ENCODE peak calls at places on chromosomes 6 and 20, in five cellular contexts. One of them, this sample, is unnamed.

GRCh38 chr6:17583811-17584210 is 16.3 kb upstream of the FAM8A1 start:
- DNase-seq in M059J: no peak
- DNase-seq in activated CD4-positive, alpha-beta T cell treated with anti-CD3 and anti-CD28 coated beads, Interleukin-2, amount 50 U/mL, for 4 hours: no peak
- DNase-seq in pancreas: no peak
- DNase-seq in GM23338: no peak
- DNase-seq in this sample: no peak

GRCh38 chr6:16985484-16986284 is 116.2 kb upstream of the STMND1 start:
- DNase-seq in pancreas: no peak
- DNase-seq in M059J: peak; percentile 92
- DNase-seq in GM23338: no peak
- DNase-seq in activated CD4-positive, alpha-beta T cell treated with anti-CD3 and anti-CD28 coated beads, Interleukin-2, amount 50 U/mL, for 4 hours: no peak
- DNase-seq in this sample: no peak

GRCh38 chr6:12012231-12012565 is at the start of gene HIVEP1:
- DNase-seq in activated CD4-positive, alpha-beta T cell treated with anti-CD3 and anti-CD28 coated beads, Interleukin-2, amount 50 U/mL, for 4 hours: peak; percentile 12
- DNase-seq in M059J: peak; percentile 51
- DNase-seq in pancreas: peak; percentile 63
- DNase-seq in GM23338: no peak
- DNase-seq in this sample: no peak

GRCh38 chr6:162217811-162218450 is 509.6 kb downstream of the PRKN start:
- DNase-seq in activated CD4-positive, alpha-beta T cell treated with anti-CD3 and anti-CD28 coated beads, Interleukin-2, amount 50 U/mL, for 4 hours: no peak
- DNase-seq in pancreas: no peak
- DNase-seq in M059J: no peak
- DNase-seq in GM23338: no peak
- DNase-seq in this sample: no peak

GRCh38 chr6:42598300-42598699 is 34.5 kb downstream of the UBR2 start:
- DNase-seq in activated CD4-positive, alpha-beta T cell treated with anti-CD3 and anti-CD28 coated beads, Interleukin-2, amount 50 U/mL, for 4 hours: no peak
- DNase-seq in GM23338: no peak
- DNase-seq in pancreas: no peak
- DNase-seq in M059J: no peak
- DNase-seq in this sample: no peak

GRCh38 chr20:18719426-18719825 is 94.2 kb upstream of the SCP2D1 start:
- DNase-seq in GM23338: no peak
- DNase-seq in M059J: peak; percentile 64
- DNase-seq in activated CD4-positive, alpha-beta T cell treated with anti-CD3 and anti-CD28 coated beads, Interleukin-2, amount 50 U/mL, for 4 hours: no peak
- DNase-seq in pancreas: no peak
- DNase-seq in this sample: no peak

GRCh38 chr6:6818078-6818639 is 229.6 kb downstream of the LY86 start:
- DNase-seq in activated CD4-positive, alpha-beta T cell treated with anti-CD3 and anti-CD28 coated beads, Interleukin-2, amount 50 U/mL, for 4 hours: no peak
- DNase-seq in GM23338: no peak
- DNase-seq in pancreas: no peak
- DNase-seq in M059J: no peak
- DNase-seq in this sample: no peak

GRCh38 chr6:26020983-26021349 is 58.4 kb downstream of the TRIM38 start:
- DNase-seq in GM23338: no peak
- DNase-seq in activated CD4-positive, alpha-beta T cell treated with anti-CD3 and anti-CD28 coated beads, Interleukin-2, amount 50 U/mL, for 4 hours: peak; percentile 33
- DNase-seq in pancreas: peak; percentile 65
- DNase-seq in M059J: peak; percentile 84
- DNase-seq in this sample: no peak

GRCh38 chr6:166024252-166024651 is 143.4 kb downstream of the TBXT start:
- DNase-seq in M059J: no peak
- DNase-seq in GM23338: no peak
- DNase-seq in activated CD4-positive, alpha-beta T cell treated with anti-CD3 and anti-CD28 coated beads, Interleukin-2, amount 50 U/mL, for 4 hours: no peak
- DNase-seq in pancreas: no peak
- DNase-seq in this sample: no peak

GRCh38 chr20:4053516-4053919 is 38.2 kb upstream of the RNF24 start:
- DNase-seq in activated CD4-positive, alpha-beta T cell treated with anti-CD3 and anti-CD28 coated beads, Interleukin-2, amount 50 U/mL, for 4 hours: no peak
- DNase-seq in M059J: peak; percentile 77
- DNase-seq in pancreas: no peak
- DNase-seq in GM23338: no peak
- DNase-seq in this sample: no peak

GRCh38 chr6:33069021-33069738 is 4.3 kb downstream of the HLA-DPA1 start:
- DNase-seq in M059J: no peak
- DNase-seq in activated CD4-positive, alpha-beta T cell treated with anti-CD3 and anti-CD28 coated beads, Interleukin-2, amount 50 U/mL, for 4 hours: no peak
- DNase-seq in GM23338: peak; percentile 28
- DNase-seq in pancreas: no peak
- DNase-seq in this sample: no peak

GRCh38 chr6:56643379-56644089 is 845 bp upstream of the DST start:
- DNase-seq in pancreas: no peak
- DNase-seq in GM23338: no peak
- DNase-seq in activated CD4-positive, alpha-beta T cell treated with anti-CD3 and anti-CD28 coated beads, Interleukin-2, amount 50 U/mL, for 4 hours: no peak
- DNase-seq in M059J: no peak
- DNase-seq in this sample: no peak

GRCh38 chr6:75117701-75118100 is 88.2 kb downstream of the COL12A1 start:
- DNase-seq in activated CD4-positive, alpha-beta T cell treated with anti-CD3 and anti-CD28 coated beads, Interleukin-2, amount 50 U/mL, for 4 hours: no peak
- DNase-seq in GM23338: no peak
- DNase-seq in M059J: peak; percentile 37
- DNase-seq in pancreas: no peak
- DNase-seq in this sample: no peak

GRCh38 chr20:20095114-20095872 is 43.0 kb downstream of the CFAP61 start:
- DNase-seq in GM23338: no peak
- DNase-seq in pancreas: no peak
- DNase-seq in activated CD4-positive, alpha-beta T cell treated with anti-CD3 and anti-CD28 coated beads, Interleukin-2, amount 50 U/mL, for 4 hours: no peak
- DNase-seq in M059J: no peak
- DNase-seq in this sample: no peak

GRCh38 chr20:45934046-45934586 is 367 bp upstream of the PCIF1 start:
- DNase-seq in pancreas: peak; percentile 76
- DNase-seq in activated CD4-positive, alpha-beta T cell treated with anti-CD3 and anti-CD28 coated beads, Interleukin-2, amount 50 U/mL, for 4 hours: no peak
- DNase-seq in M059J: peak; percentile 45
- DNase-seq in GM23338: peak; percentile 77
- DNase-seq in this sample: no peak

GRCh38 chr6:111201764-111202163 is 114.5 kb downstream of the SLC16A10 start:
- DNase-seq in pancreas: no peak
- DNase-seq in M059J: no peak
- DNase-seq in activated CD4-positive, alpha-beta T cell treated with anti-CD3 and anti-CD28 coated beads, Interleukin-2, amount 50 U/mL, for 4 hours: no peak
- DNase-seq in GM23338: no peak
- DNase-seq in this sample: no peak

GRCh38 chr6:39590994-39591393 is 134.2 kb downstream of the KIF6 start:
- DNase-seq in pancreas: no peak
- DNase-seq in activated CD4-positive, alpha-beta T cell treated with anti-CD3 and anti-CD28 coated beads, Interleukin-2, amount 50 U/mL, for 4 hours: no peak
- DNase-seq in GM23338: peak; percentile 46
- DNase-seq in M059J: no peak
- DNase-seq in this sample: no peak

GRCh38 chr6:169188051-169188863 is 65.4 kb downstream of the THBS2 start:
- DNase-seq in GM23338: no peak
- DNase-seq in pancreas: no peak
- DNase-seq in activated CD4-positive, alpha-beta T cell treated with anti-CD3 and anti-CD28 coated beads, Interleukin-2, amount 50 U/mL, for 4 hours: no peak
- DNase-seq in M059J: peak; percentile 96
- DNase-seq in this sample: no peak

GRCh38 chr6:108941281-108941680 is 93.1 kb downstream of the ARMC2 start:
- DNase-seq in activated CD4-positive, alpha-beta T cell treated with anti-CD3 and anti-CD28 coated beads, Interleukin-2, amount 50 U/mL, for 4 hours: no peak
- DNase-seq in pancreas: no peak
- DNase-seq in GM23338: no peak
- DNase-seq in M059J: no peak
- DNase-seq in this sample: no peak

GRCh38 chr6:89122625-89123024 is 4.8 kb upstream of the SRSF12 start:
- DNase-seq in pancreas: no peak
- DNase-seq in GM23338: peak; percentile 56
- DNase-seq in M059J: peak; percentile 37
- DNase-seq in activated CD4-positive, alpha-beta T cell treated with anti-CD3 and anti-CD28 coated beads, Interleukin-2, amount 50 U/mL, for 4 hours: no peak
- DNase-seq in this sample: peak; percentile 36

GRCh38 chr6:36207155-36207554 is 10.6 kb downstream of the BRPF3 start:
- DNase-seq in activated CD4-positive, alpha-beta T cell treated with anti-CD3 and anti-CD28 coated beads, Interleukin-2, amount 50 U/mL, for 4 hours: no peak
- DNase-seq in M059J: no peak
- DNase-seq in GM23338: no peak
- DNase-seq in pancreas: no peak
- DNase-seq in this sample: no peak

GRCh38 chr6:29451471-29452193 is 5.2 kb downstream of the OR11A1 start:
- DNase-seq in GM23338: no peak
- DNase-seq in M059J: peak; percentile 34
- DNase-seq in activated CD4-positive, alpha-beta T cell treated with anti-CD3 and anti-CD28 coated beads, Interleukin-2, amount 50 U/mL, for 4 hours: no peak
- DNase-seq in pancreas: no peak
- DNase-seq in this sample: no peak

GRCh38 chr6:67880939-67881705 is 754.0 kb upstream of the ADGRB3 start:
- DNase-seq in activated CD4-positive, alpha-beta T cell treated with anti-CD3 and anti-CD28 coated beads, Interleukin-2, amount 50 U/mL, for 4 hours: no peak
- DNase-seq in M059J: peak; percentile 94
- DNase-seq in GM23338: no peak
- DNase-seq in pancreas: no peak
- DNase-seq in this sample: no peak

GRCh38 chr6:33995046-33995872 is 150.6 kb downstream of the GRM4 start:
- DNase-seq in pancreas: peak; percentile 36
- DNase-seq in M059J: no peak
- DNase-seq in activated CD4-positive, alpha-beta T cell treated with anti-CD3 and anti-CD28 coated beads, Interleukin-2, amount 50 U/mL, for 4 hours: no peak
- DNase-seq in GM23338: no peak
- DNase-seq in this sample: no peak

GRCh38 chr20:50285376-50286173 is 94.9 kb downstream of the CEBPB start:
- DNase-seq in M059J: peak; percentile 94
- DNase-seq in GM23338: no peak
- DNase-seq in pancreas: no peak
- DNase-seq in activated CD4-positive, alpha-beta T cell treated with anti-CD3 and anti-CD28 coated beads, Interleukin-2, amount 50 U/mL, for 4 hours: no peak
- DNase-seq in this sample: no peak

GRCh38 chr6:24959333-24959732 is 23.6 kb upstream of the RIPOR2 start:
- DNase-seq in activated CD4-positive, alpha-beta T cell treated with anti-CD3 and anti-CD28 coated beads, Interleukin-2, amount 50 U/mL, for 4 hours: no peak
- DNase-seq in pancreas: no peak
- DNase-seq in GM23338: no peak
- DNase-seq in M059J: no peak
- DNase-seq in this sample: no peak

GRCh38 chr20:62816879-62817873 is at the start of gene COL9A3:
- DNase-seq in M059J: no peak
- DNase-seq in pancreas: no peak
- DNase-seq in GM23338: peak; percentile 69
- DNase-seq in activated CD4-positive, alpha-beta T cell treated with anti-CD3 and anti-CD28 coated beads, Interleukin-2, amount 50 U/mL, for 4 hours: no peak
- DNase-seq in this sample: no peak

GRCh38 chr20:3785240-3786125 is 1.1 kb downstream of the CENPB start:
- DNase-seq in M059J: no peak
- DNase-seq in GM23338: peak; percentile 62
- DNase-seq in pancreas: peak; percentile 65
- DNase-seq in activated CD4-positive, alpha-beta T cell treated with anti-CD3 and anti-CD28 coated beads, Interleukin-2, amount 50 U/mL, for 4 hours: no peak
- DNase-seq in this sample: no peak

GRCh38 chr6:22466665-22467064 is 102.7 kb upstream of the HDGFL1 start:
- DNase-seq in pancreas: no peak
- DNase-seq in M059J: no peak
- DNase-seq in GM23338: peak; percentile 29
- DNase-seq in activated CD4-positive, alpha-beta T cell treated with anti-CD3 and anti-CD28 coated beads, Interleukin-2, amount 50 U/mL, for 4 hours: no peak
- DNase-seq in this sample: no peak

GRCh38 chr20:10282930-10283556 is 64.4 kb downstream of the SNAP25 start:
- DNase-seq in activated CD4-positive, alpha-beta T cell treated with anti-CD3 and anti-CD28 coated beads, Interleukin-2, amount 50 U/mL, for 4 hours: no peak
- DNase-seq in M059J: peak; percentile 71
- DNase-seq in GM23338: no peak
- DNase-seq in pancreas: no peak
- DNase-seq in this sample: no peak

GRCh38 chr6:139062921-139063320 is 34.4 kb downstream of the ABRACL start:
- DNase-seq in pancreas: no peak
- DNase-seq in activated CD4-positive, alpha-beta T cell treated with anti-CD3 and anti-CD28 coated beads, Interleukin-2, amount 50 U/mL, for 4 hours: no peak
- DNase-seq in GM23338: no peak
- DNase-seq in M059J: peak; percentile 66
- DNase-seq in this sample: no peak

GRCh38 chr6:3326981-3327380 is 68.2 kb downstream of the PSMG4 start:
- DNase-seq in pancreas: no peak
- DNase-seq in GM23338: no peak
- DNase-seq in M059J: no peak
- DNase-seq in activated CD4-positive, alpha-beta T cell treated with anti-CD3 and anti-CD28 coated beads, Interleukin-2, amount 50 U/mL, for 4 hours: no peak
- DNase-seq in this sample: no peak

GRCh38 chr6:36984581-36985383 is 1.2 kb downstream of the MTCH1 start:
- DNase-seq in M059J: peak; percentile 85
- DNase-seq in activated CD4-positive, alpha-beta T cell treated with anti-CD3 and anti-CD28 coated beads, Interleukin-2, amount 50 U/mL, for 4 hours: peak; percentile 50
- DNase-seq in pancreas: peak; percentile 61
- DNase-seq in GM23338: peak; percentile 94
- DNase-seq in this sample: peak; percentile 55

GRCh38 chr20:38338849-38339520 is 7.3 kb upstream of the LBP start:
- DNase-seq in pancreas: no peak
- DNase-seq in M059J: peak; percentile 62
- DNase-seq in GM23338: peak; percentile 87
- DNase-seq in activated CD4-positive, alpha-beta T cell treated with anti-CD3 and anti-CD28 coated beads, Interleukin-2, amount 50 U/mL, for 4 hours: no peak
- DNase-seq in this sample: no peak

GRCh38 chr6:33057222-33058150 is 16.0 kb downstream of the HLA-DPA1 start:
- DNase-seq in M059J: no peak
- DNase-seq in activated CD4-positive, alpha-beta T cell treated with anti-CD3 and anti-CD28 coated beads, Interleukin-2, amount 50 U/mL, for 4 hours: no peak
- DNase-seq in pancreas: no peak
- DNase-seq in GM23338: no peak
- DNase-seq in this sample: no peak

GRCh38 chr20:54479138-54479906 is 3.9 kb downstream of the DOK5 start:
- DNase-seq in activated CD4-positive, alpha-beta T cell treated with anti-CD3 and anti-CD28 coated beads, Interleukin-2, amount 50 U/mL, for 4 hours: no peak
- DNase-seq in M059J: peak; percentile 37
- DNase-seq in pancreas: no peak
- DNase-seq in GM23338: peak; percentile 64
- DNase-seq in this sample: no peak

GRCh38 chr6:132648356-132648755 is 10.6 kb downstream of the TAAR1 start:
- DNase-seq in pancreas: no peak
- DNase-seq in M059J: peak; percentile 87
- DNase-seq in activated CD4-positive, alpha-beta T cell treated with anti-CD3 and anti-CD28 coated beads, Interleukin-2, amount 50 U/mL, for 4 hours: no peak
- DNase-seq in GM23338: no peak
- DNase-seq in this sample: peak; percentile 18

GRCh38 chr20:47258745-47259695 is 97.5 kb downstream of the ZMYND8 start:
- DNase-seq in activated CD4-positive, alpha-beta T cell treated with anti-CD3 and anti-CD28 coated beads, Interleukin-2, amount 50 U/mL, for 4 hours: no peak
- DNase-seq in GM23338: no peak
- DNase-seq in M059J: no peak
- DNase-seq in pancreas: no peak
- DNase-seq in this sample: no peak

GRCh38 chr20:64140956-64141355 is 23.3 kb upstream of the MYT1 start:
- DNase-seq in activated CD4-positive, alpha-beta T cell treated with anti-CD3 and anti-CD28 coated beads, Interleukin-2, amount 50 U/mL, for 4 hours: no peak
- DNase-seq in pancreas: no peak
- DNase-seq in M059J: no peak
- DNase-seq in GM23338: no peak
- DNase-seq in this sample: no peak

This sample was measured in naive thymus-derived CD4-positive, alpha-beta T cell.